ENCODE peak calls at places on chromosomes 2 and 18, in four cellular contexts. G, Z, X and R are unnamed samples.
A peak's percentile ranks its signal among the peaks of the same experiment; 100 is the strongest.

GRCh38 chr18:5309888-5310470 is 14.5 kb upstream of the ZBTB14 start:
- DNase-seq in G (no peak), Z (no peak), X (no peak), R (no peak)

GRCh38 chr2:108612153-108612513 is 77.9 kb downstream of the LIMS1 start:
- DNase-seq in G (no peak), Z (peak; percentile 74), X (no peak), R (no peak)

GRCh38 chr2:8006626-8007025 is 675.2 kb upstream of the ID2 start:
- DNase-seq in G (no peak), Z (no peak), X (no peak), R (no peak)

GRCh38 chr2:128879161-128879560 is 560.5 kb upstream of the HS6ST1 start:
- DNase-seq in G (no peak), Z (no peak), X (no peak), R (no peak)

GRCh38 chr18:80247403-80247916 is at the start of gene PARD6G:
- DNase-seq in G (peak; percentile 38), Z (peak; percentile 75), X (no peak), R (peak; percentile 99)

GRCh38 chr2:99974275-99974674 is 168.1 kb downstream of the AFF3 start:
- DNase-seq in G (no peak), Z (no peak), X (no peak), R (no peak)

GRCh38 chr2:129458451-129458850 is 521.0 kb upstream of the RAB6C start:
- DNase-seq in G (no peak), Z (no peak), X (no peak), R (no peak)

GRCh38 chr2:111030271-111030891 is 90.3 kb upstream of the BCL2L11 start:
- DNase-seq in G (no peak), Z (no peak), X (no peak), R (no peak)

GRCh38 chr2:46120792-46121565 is 176.2 kb upstream of the EPAS1 start:
- DNase-seq in G (no peak), Z (no peak), X (no peak), R (no peak)